ENCODE peak calls at places on chromosomes 11 and 22, in eight cellular contexts. One of them, this sample, is unnamed.

GRCh38 chr22:49930596-49931412 is 12.4 kb downstream of the CRELD2 start:
- DNase-seq in aorta: no peak
- DNase-seq in sigmoid colon: no peak
- DNase-seq in SK-N-MC: peak; percentile 56
- DNase-seq in vagina: no peak
- DNase-seq in CD4-positive, alpha-beta memory T cell: peak; percentile 45
- DNase-seq in psoas muscle: peak; percentile 83
- DNase-seq in upper lobe of right lung: peak; percentile 79
- DNase-seq in this sample: peak; percentile 83

GRCh38 chr11:23956586-23956985 is 540.3 kb upstream of the LUZP2 start:
- DNase-seq in aorta: no peak
- DNase-seq in psoas muscle: no peak
- DNase-seq in SK-N-MC: no peak
- DNase-seq in sigmoid colon: no peak
- DNase-seq in vagina: no peak
- DNase-seq in upper lobe of right lung: no peak
- DNase-seq in CD4-positive, alpha-beta memory T cell: no peak
- DNase-seq in this sample: no peak

GRCh38 chr11:124798991-124799383 is 1.2 kb downstream of the MSANTD2 start:
- DNase-seq in aorta: no peak
- DNase-seq in upper lobe of right lung: no peak
- DNase-seq in CD4-positive, alpha-beta memory T cell: no peak
- DNase-seq in sigmoid colon: no peak
- DNase-seq in psoas muscle: no peak
- DNase-seq in SK-N-MC: no peak
- DNase-seq in vagina: no peak
- DNase-seq in this sample: no peak

GRCh38 chr22:22185217-22185616 is 59.4 kb upstream of the VPREB1 start:
- DNase-seq in CD4-positive, alpha-beta memory T cell: no peak
- DNase-seq in SK-N-MC: no peak
- DNase-seq in sigmoid colon: no peak
- DNase-seq in psoas muscle: no peak
- DNase-seq in vagina: no peak
- DNase-seq in upper lobe of right lung: no peak
- DNase-seq in aorta: no peak
- DNase-seq in this sample: no peak

GRCh38 chr11:61480936-61481335 is 27.6 kb upstream of the LRRC10B start:
- DNase-seq in psoas muscle: no peak
- DNase-seq in SK-N-MC: no peak
- DNase-seq in vagina: no peak
- DNase-seq in CD4-positive, alpha-beta memory T cell: no peak
- DNase-seq in upper lobe of right lung: no peak
- DNase-seq in aorta: no peak
- DNase-seq in sigmoid colon: no peak
- DNase-seq in this sample: peak; percentile 56

GRCh38 chr11:64103377-64103985 is 62.4 kb downstream of the MACROD1 start:
- DNase-seq in upper lobe of right lung: no peak
- DNase-seq in psoas muscle: no peak
- DNase-seq in SK-N-MC: no peak
- DNase-seq in aorta: no peak
- DNase-seq in sigmoid colon: no peak
- DNase-seq in vagina: no peak
- DNase-seq in CD4-positive, alpha-beta memory T cell: no peak
- DNase-seq in this sample: no peak

GRCh38 chr11:46489668-46490560 is 98.3 kb upstream of the CHRM4 start:
- DNase-seq in sigmoid colon: no peak
- DNase-seq in SK-N-MC: peak; percentile 16
- DNase-seq in psoas muscle: no peak
- DNase-seq in vagina: no peak
- DNase-seq in aorta: no peak
- DNase-seq in upper lobe of right lung: no peak
- DNase-seq in CD4-positive, alpha-beta memory T cell: peak; percentile 32
- DNase-seq in this sample: peak; percentile 31

GRCh38 chr22:17578129-17578754 is 14.9 kb downstream of the SLC25A18 start:
- DNase-seq in SK-N-MC: peak; percentile 73
- DNase-seq in upper lobe of right lung: peak; percentile 78
- DNase-seq in vagina: no peak
- DNase-seq in sigmoid colon: peak; percentile 92
- DNase-seq in aorta: no peak
- DNase-seq in CD4-positive, alpha-beta memory T cell: no peak
- DNase-seq in psoas muscle: peak; percentile 76
- DNase-seq in this sample: peak; percentile 84

GRCh38 chr11:12177739-12178338 is 67.4 kb downstream of the MICAL2 start:
- DNase-seq in upper lobe of right lung: peak; percentile 64
- DNase-seq in sigmoid colon: no peak
- DNase-seq in CD4-positive, alpha-beta memory T cell: no peak
- DNase-seq in SK-N-MC: no peak
- DNase-seq in aorta: no peak
- DNase-seq in psoas muscle: no peak
- DNase-seq in vagina: no peak
- DNase-seq in this sample: no peak

GRCh38 chr11:128326791-128327190 is 260.6 kb downstream of the ETS1 start:
- DNase-seq in aorta: no peak
- DNase-seq in psoas muscle: no peak
- DNase-seq in upper lobe of right lung: no peak
- DNase-seq in sigmoid colon: no peak
- DNase-seq in vagina: no peak
- DNase-seq in SK-N-MC: no peak
- DNase-seq in CD4-positive, alpha-beta memory T cell: no peak
- DNase-seq in this sample: no peak

GRCh38 chr11:10314199-10315072 is 9.6 kb downstream of the ADM start:
- DNase-seq in upper lobe of right lung: no peak
- DNase-seq in aorta: no peak
- DNase-seq in sigmoid colon: no peak
- DNase-seq in psoas muscle: no peak
- DNase-seq in CD4-positive, alpha-beta memory T cell: peak; percentile 25
- DNase-seq in SK-N-MC: no peak
- DNase-seq in vagina: no peak
- DNase-seq in this sample: no peak

GRCh38 chr22:48551061-48551460 is 1276.6 kb downstream of the BRD1 start:
- DNase-seq in CD4-positive, alpha-beta memory T cell: no peak
- DNase-seq in vagina: no peak
- DNase-seq in psoas muscle: no peak
- DNase-seq in SK-N-MC: no peak
- DNase-seq in aorta: no peak
- DNase-seq in sigmoid colon: no peak
- DNase-seq in upper lobe of right lung: no peak
- DNase-seq in this sample: no peak
- H3K9me3 ChIP-seq in CD4-positive, alpha-beta memory T cell: no peaks in the 10 kb centered on the region
- H3K9me3 ChIP-seq in vagina: no peaks in the 10 kb centered on the region
- H3K9me3 ChIP-seq in psoas muscle: no peaks in the 10 kb centered on the region
- H3K9me3 ChIP-seq in SK-N-MC: no peaks in the 10 kb centered on the region
- H3K9me3 ChIP-seq in aorta: no peaks in the 10 kb centered on the region
- H3K9me3 ChIP-seq in sigmoid colon: no peaks in the 10 kb centered on the region
- H3K9me3 ChIP-seq in upper lobe of right lung: no peaks in the 10 kb centered on the region
- H3K9me3 ChIP-seq in this sample: no peaks in the 10 kb centered on the region

GRCh38 chr11:82176365-82176764 is 557.3 kb downstream of the FAM181B start:
- DNase-seq in aorta: no peak
- DNase-seq in vagina: no peak
- DNase-seq in sigmoid colon: no peak
- DNase-seq in upper lobe of right lung: no peak
- DNase-seq in CD4-positive, alpha-beta memory T cell: no peak
- DNase-seq in psoas muscle: no peak
- DNase-seq in SK-N-MC: no peak
- DNase-seq in this sample: no peak
- H3K27ac ChIP-seq in aorta: no peak overlapping the region
- H3K27ac ChIP-seq in vagina: no peak overlapping the region
- H3K27ac ChIP-seq in sigmoid colon: no peak overlapping the region
- H3K27ac ChIP-seq in upper lobe of right lung: no peak overlapping the region
- H3K27ac ChIP-seq in CD4-positive, alpha-beta memory T cell: no peak overlapping the region
- H3K27ac ChIP-seq in psoas muscle: no peak overlapping the region
- H3K27ac ChIP-seq in SK-N-MC: no peak overlapping the region
- H3K27ac ChIP-seq in this sample: no peak overlapping the region

GRCh38 chr22:48858856-48859255 is 968.8 kb downstream of the BRD1 start:
- DNase-seq in SK-N-MC: no peak
- DNase-seq in aorta: no peak
- DNase-seq in sigmoid colon: no peak
- DNase-seq in psoas muscle: no peak
- DNase-seq in upper lobe of right lung: no peak
- DNase-seq in vagina: no peak
- DNase-seq in CD4-positive, alpha-beta memory T cell: no peak
- DNase-seq in this sample: no peak
- H3K9me3 ChIP-seq in SK-N-MC: no peaks in the 10 kb centered on the region
- H3K9me3 ChIP-seq in aorta: no peaks in the 10 kb centered on the region
- H3K9me3 ChIP-seq in sigmoid colon: no peaks in the 10 kb centered on the region
- H3K9me3 ChIP-seq in psoas muscle: no peaks in the 10 kb centered on the region
- H3K9me3 ChIP-seq in upper lobe of right lung: no peaks in the 10 kb centered on the region
- H3K9me3 ChIP-seq in vagina: no peaks in the 10 kb centered on the region
- H3K9me3 ChIP-seq in CD4-positive, alpha-beta memory T cell: no peaks in the 10 kb centered on the region
- H3K9me3 ChIP-seq in this sample: peaks cover 4% of the 10 kb centered on the region

GRCh38 chr11:65275906-65276305 is 14.1 kb downstream of the POLA2 start:
- DNase-seq in vagina: no peak
- DNase-seq in upper lobe of right lung: no peak
- DNase-seq in sigmoid colon: peak; percentile 30
- DNase-seq in CD4-positive, alpha-beta memory T cell: no peak
- DNase-seq in psoas muscle: no peak
- DNase-seq in aorta: no peak
- DNase-seq in SK-N-MC: no peak
- DNase-seq in this sample: no peak
- H3K27ac ChIP-seq in vagina: no peak overlapping the region
- H3K27ac ChIP-seq in upper lobe of right lung: peak overlapping the region; percentile 7
- H3K27ac ChIP-seq in sigmoid colon: no peak overlapping the region
- H3K27ac ChIP-seq in CD4-positive, alpha-beta memory T cell: no peak overlapping the region
- H3K27ac ChIP-seq in psoas muscle: no peak overlapping the region
- H3K27ac ChIP-seq in aorta: no peak overlapping the region
- H3K27ac ChIP-seq in SK-N-MC: no peak overlapping the region
- H3K27ac ChIP-seq in this sample: no peak overlapping the region

GRCh38 chr11:93829598-93829997 is 20.8 kb downstream of the VSTM5 start:
- DNase-seq in aorta: no peak
- DNase-seq in CD4-positive, alpha-beta memory T cell: no peak
- DNase-seq in upper lobe of right lung: no peak
- DNase-seq in sigmoid colon: no peak
- DNase-seq in vagina: no peak
- DNase-seq in psoas muscle: no peak
- DNase-seq in SK-N-MC: no peak
- DNase-seq in this sample: no peak
- H3K9me3 ChIP-seq in aorta: no peaks in the 10 kb centered on the region
- H3K9me3 ChIP-seq in CD4-positive, alpha-beta memory T cell: no peaks in the 10 kb centered on the region
- H3K9me3 ChIP-seq in upper lobe of right lung: no peaks in the 10 kb centered on the region
- H3K9me3 ChIP-seq in sigmoid colon: no peaks in the 10 kb centered on the region
- H3K9me3 ChIP-seq in vagina: no peaks in the 10 kb centered on the region
- H3K9me3 ChIP-seq in psoas muscle: no peaks in the 10 kb centered on the region
- H3K9me3 ChIP-seq in SK-N-MC: no peaks in the 10 kb centered on the region
- H3K9me3 ChIP-seq in this sample: no peaks in the 10 kb centered on the region

This sample was measured in SJCRH30.